ENCODE peak calls at places on chromosomes 3 and 15, in eight cellular contexts. R is activated CD8-positive, alpha-beta memory T cell treated with anti-CD3 and anti-CD28 coated beads, Interleukin-2, amount 50 U/mL, for 48 hours; H is ACHN; E is DMS79; F is mesothelial cell of epicardium; Y is colonic mucosa; B is fibroblast of lung; I is frontal cortex. M is an unnamed sample.
A peak's percentile ranks its signal among the peaks of the same experiment; 100 is the strongest.

GRCh38 chr3:122356402-122356801 is 26.6 kb downstream of the MIX23 start:
- DNase-seq in R (no peak), H (peak; percentile 45), E (peak; percentile 21), F (no peak), Y (peak; percentile 79), B (peak; percentile 18), I (no peak), M (peak; percentile 39)

GRCh38 chr15:55186331-55186730 is 10.4 kb downstream of the RSL24D1 start:
- DNase-seq in R (no peak), H (no peak), E (no peak), F (no peak), Y (no peak), B (no peak), I (no peak), M (peak; percentile 22)

GRCh38 chr3:72058493-72059081 is 273.6 kb upstream of the PROK2 start:
- DNase-seq in R (no peak), H (no peak), E (peak; percentile 2), F (no peak), Y (no peak), B (no peak), I (no peak), M (peak; percentile 98)

GRCh38 chr3:147392083-147392916 is 14.0 kb downstream of the ZIC4 start:
- DNase-seq in R (no peak), H (no peak), E (no peak), F (no peak), Y (no peak), B (no peak), I (peak; percentile 85), M (peak; percentile 96)

GRCh38 chr3:157530637-157531300 is 27.6 kb upstream of the VEPH1 start:
- DNase-seq in R (no peak), H (no peak), E (no peak), F (no peak), Y (no peak), B (peak; percentile 34), I (no peak), M (no peak)

GRCh38 chr15:90826886-90827435 is 41.4 kb upstream of the FURIN start:
- DNase-seq in R (no peak), H (no peak), E (no peak), F (no peak), Y (no peak), B (no peak), I (no peak), M (no peak)

GRCh38 chr15:97052526-97052925 is 722.0 kb downstream of the NR2F2 start:
- DNase-seq in R (no peak), H (no peak), E (no peak), F (no peak), Y (no peak), B (no peak), I (no peak), M (no peak)

GRCh38 chr15:64148168-64148567 is 3.4 kb upstream of the SNX22 start:
- DNase-seq in R (no peak), H (no peak), E (no peak), F (no peak), Y (no peak), B (no peak), I (no peak), M (no peak)

GRCh38 chr3:60304103-60304502 is 947.1 kb downstream of the FHIT start:
- DNase-seq in R (no peak), H (no peak), E (no peak), F (no peak), Y (no peak), B (peak; percentile 97), I (no peak), M (no peak)

GRCh38 chr15:31225356-31225955 is 101.2 kb upstream of the KLF13 start:
- DNase-seq in R (no peak), H (no peak), E (no peak), F (no peak), Y (no peak), B (no peak), I (no peak), M (no peak)

GRCh38 chr3:147359177-147360062 is 46.9 kb downstream of the ZIC4 start:
- DNase-seq in R (no peak), H (no peak), E (no peak), F (no peak), Y (no peak), B (no peak), I (no peak), M (peak; percentile 27)

GRCh38 chr15:88324241-88325065 is 67.9 kb upstream of the NTRK3 start:
- DNase-seq in R (no peak), H (no peak), E (no peak), F (no peak), Y (no peak), B (no peak), I (no peak), M (no peak)

GRCh38 chr15:48391950-48392349 is 60.7 kb downstream of the DUT start:
- DNase-seq in R (no peak), H (no peak), E (no peak), F (no peak), Y (no peak), B (no peak), I (no peak), M (no peak)

GRCh38 chr3:155441506-155441905 is 148.0 kb upstream of the STRIT1 start:
- DNase-seq in R (no peak), H (peak; percentile 28), E (no peak), F (no peak), Y (no peak), B (no peak), I (no peak), M (no peak)

M was measured in cerebellar cortex.